ENCODE peak calls at places on chromosomes 13 and 19, in six cellular contexts. T is PC-3, W is Peyer's patch, G is fibroblast of the aortic adventitia, O is sigmoid colon, K is breast epithelium. Y is an unnamed sample.

GRCh38 chr13:20828540-20829364 is 55.0 kb upstream of the EEF1AKMT1 start:
- DNase-seq in T (peak), W (no peak), G (peak), O (no peak), K (no peak), Y (no peak)

GRCh38 chr13:78121459-78122348 is 203.1 kb upstream of the EDNRB start:
- DNase-seq in T (peak), W (no peak), G (peak), O (no peak), K (no peak), Y (peak)

GRCh38 chr13:97028441-97029299 is 34.4 kb upstream of the OXGR1 start:
- DNase-seq in T (peak), W (no peak), G (peak), O (no peak), K (no peak), Y (no peak)

GRCh38 chr13:40589285-40590109 is 76.9 kb downstream of the FOXO1 start:
- DNase-seq in T (peak), W (no peak), G (peak), O (peak), K (no peak), Y (no peak)

GRCh38 chr19:7932276-7932929 is 6.5 kb upstream of the CTXN1 start:
- DNase-seq in T (no peak), W (no peak), G (no peak), O (peak), K (no peak), Y (no peak)

GRCh38 chr13:40292536-40292935 is 373.9 kb downstream of the FOXO1 start:
- DNase-seq in T (no peak), W (no peak), G (no peak), O (no peak), K (no peak), Y (no peak)

GRCh38 chr19:42497492-42498226 is 30.6 kb downstream of the CEACAM1 start:
- DNase-seq in T (no peak), W (peak), G (no peak), O (no peak), K (no peak), Y (no peak)

GRCh38 chr19:42140125-42140754 is 8.0 kb upstream of the POU2F2 start:
- DNase-seq in T (peak), W (no peak), G (peak), O (no peak), K (no peak), Y (no peak)

GRCh38 chr19:48539503-48540096 is 12.4 kb upstream of the SULT2B1 start:
- DNase-seq in T (peak), W (peak), G (peak), O (peak), K (no peak), Y (peak)

GRCh38 chr19:40750285-40751064 is at the start of gene ACTMAP:
- DNase-seq in T (peak), W (peak), G (peak), O (peak), K (peak), Y (peak)

GRCh38 chr19:17681505-17682125 is 6.5 kb downstream of the UNC13A start:
- DNase-seq in T (peak), W (no peak), G (peak), O (no peak), K (no peak), Y (no peak)

GRCh38 chr13:27573265-27573664 is 47.1 kb downstream of the LNX2 start:
- DNase-seq in T (peak), W (no peak), G (no peak), O (no peak), K (no peak), Y (no peak)

GRCh38 chr19:3073931-3074595 is 11.8 kb upstream of the TLE5 start:
- DNase-seq in T (no peak), W (no peak), G (no peak), O (no peak), K (no peak), Y (no peak)

GRCh38 chr19:1132625-1133383 is 29.0 kb downstream of the GPX4 start:
- DNase-seq in T (no peak), W (no peak), G (no peak), O (no peak), K (no peak), Y (no peak)

GRCh38 chr13:19818223-19818842 is 35.6 kb upstream of the PSPC1 start:
- DNase-seq in T (peak), W (peak), G (no peak), O (no peak), K (peak), Y (no peak)
- TF ChIP-seq CTCF in T (peak), W (peak), G (peak), O (no peak), K (no peak), Y (no peak)

GRCh38 chr19:15199219-15199651 is 1.6 kb downstream of the NOTCH3 start:
- DNase-seq in T (no peak), W (no peak), G (no peak), O (no peak), K (no peak), Y (no peak)
- H3K4me3 ChIP-seq in T (peak), W (no peak), G (peak), O (peak), K (peak), Y (peak)

DNA sequence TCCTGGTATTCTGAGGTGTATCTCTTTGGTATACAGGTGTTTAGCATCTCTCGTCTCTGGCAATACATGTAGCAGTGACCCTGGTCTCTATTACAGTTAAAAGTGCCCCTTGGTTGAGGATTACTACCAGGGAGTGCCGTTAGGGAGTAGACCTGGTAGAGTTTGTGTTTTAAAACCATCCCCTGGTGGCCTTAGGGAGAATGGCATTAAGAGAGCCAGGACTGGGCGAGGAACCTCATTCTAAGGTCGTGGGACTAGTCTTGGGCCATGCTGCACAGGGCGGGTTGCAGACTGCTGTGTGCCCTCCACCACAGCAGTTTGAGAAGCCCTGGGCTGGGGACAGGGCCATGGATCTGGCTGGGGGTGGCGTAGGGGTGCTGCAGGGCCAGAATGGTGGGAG is 35.0 kb downstream of the B3GLCT start:
- DNase-seq in T (peak), W (no peak), G (no peak), O (no peak), K (no peak), Y (no peak)
- TF ChIP-seq CTCF in T (peak), W (no peak), G (peak), O (no peak), K (no peak), Y (no peak)

GRCh38 chr13:23505007-23505406 is 65.2 kb upstream of the TNFRSF19 start:
- DNase-seq in T (peak), W (no peak), G (peak), O (no peak), K (no peak), Y (no peak)
- H3K4me3 ChIP-seq in T (no peak), W (no peak), G (no peak), O (no peak), K (no peak), Y (no peak)

DNA sequence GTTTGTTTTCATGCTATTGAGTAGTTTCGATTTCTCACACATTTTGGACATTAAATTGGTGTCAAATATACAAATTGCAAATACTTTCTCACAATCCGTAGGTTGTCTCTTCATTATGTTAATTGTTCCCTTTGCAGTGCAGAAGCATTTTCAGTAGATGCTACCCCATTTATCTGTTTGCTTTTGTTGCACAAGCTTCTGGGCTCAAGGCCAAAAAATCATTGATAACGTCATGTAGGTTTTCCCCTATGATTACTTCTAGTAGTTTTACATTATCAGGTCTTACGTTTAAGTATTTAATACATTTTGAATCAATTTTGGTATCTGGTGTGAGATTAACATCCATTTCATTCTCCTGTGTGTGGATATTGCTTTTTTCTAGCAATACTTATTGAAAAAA is 14.0 kb upstream of the ZNF347 start:
- DNase-seq in T (no peak), W (no peak), G (peak), O (no peak), K (no peak), Y (no peak)
- TF ChIP-seq CTCF in T (no peak), W (no peak), G (no peak), O (no peak), K (no peak), Y (no peak)

GRCh38 chr19:13052447-13053232 is 50.0 kb downstream of the LYL1 start:
- DNase-seq in T (no peak), W (no peak), G (no peak), O (no peak), K (no peak), Y (no peak)
- H3K4me3 ChIP-seq in T (no peak), W (no peak), G (no peak), O (no peak), K (no peak), Y (no peak)

DNA sequence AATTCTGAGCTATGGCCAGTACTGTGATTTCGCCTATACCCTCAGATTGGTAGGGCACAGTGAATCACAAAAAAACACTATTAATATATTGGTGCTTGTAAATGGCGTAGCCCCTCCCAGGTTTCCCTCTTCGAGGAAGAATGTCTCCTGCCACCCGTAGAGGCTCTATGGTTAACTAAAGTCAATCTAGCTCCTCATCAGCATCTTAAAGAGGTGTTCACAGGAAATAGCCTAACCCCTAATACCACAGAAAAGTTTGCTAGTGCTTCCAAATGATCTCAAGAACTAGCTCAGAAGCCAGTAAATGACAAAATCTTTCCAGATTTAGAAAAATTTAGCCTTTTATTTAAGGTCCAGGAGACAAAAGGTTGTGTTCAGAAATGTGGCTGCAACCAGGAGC is 56.3 kb upstream of the DCT start:
- DNase-seq in T (no peak), W (no peak), G (no peak), O (no peak), K (no peak), Y (no peak)
- TF ChIP-seq CTCF in T (no peak), W (no peak), G (no peak), O (no peak), K (no peak), Y (no peak)

Y was measured in LNCaP clone FGC.